ENCODE peak calls at places on chromosomes 4 and X, in four cellular contexts. Z is left colon; H is naive thymus-derived CD4-positive, alpha-beta T cell; L is iris pigment epithelial cell. F is an unnamed sample.
A peak's percentile ranks its signal among the peaks of the same experiment; 100 is the strongest.

GRCh38 chr4:7852568-7853185 is 87.0 kb downstream of the AFAP1 start:
- DNase-seq in Z (no peak), H (no peak), L (peak; percentile 56), F (peak; percentile 63)

GRCh38 chrX:10398271-10398670 is 222.1 kb downstream of the MID1 start:
- DNase-seq in Z (no peak), H (no peak), L (no peak), F (no peak)

GRCh38 chrX:119759333-119759766 is 962 bp downstream of the SOWAHD start:
- DNase-seq in Z (no peak), H (no peak), L (no peak), F (no peak)

GRCh38 chr4:151688003-151688784 is 72.6 kb downstream of the GATB start:
- DNase-seq in Z (no peak), H (no peak), L (peak; percentile 42), F (no peak)

GRCh38 chr4:175884048-175884447 is 72.0 kb upstream of the GPM6A start:
- DNase-seq in Z (no peak), H (no peak), L (peak; percentile 1), F (no peak)

GRCh38 chr4:66693694-66694093 is 851.6 kb downstream of the CENPC start:
- DNase-seq in Z (no peak), H (no peak), L (peak; percentile 11), F (no peak)

GRCh38 chr4:134906404-134907023 is 704.9 kb upstream of the PABPC4L start:
- DNase-seq in Z (no peak), H (no peak), L (peak; percentile 3), F (peak; percentile 34)

GRCh38 chr4:159608434-159608833 is 505.6 kb downstream of the RAPGEF2 start:
- DNase-seq in Z (no peak), H (no peak), L (peak; percentile 18), F (peak; percentile 41)

GRCh38 chrX:136646602-136647239 is 1.2 kb upstream of the CD40LG start:
- DNase-seq in Z (no peak), H (no peak), L (no peak), F (no peak)

GRCh38 chr4:14864365-14864762 is 137.9 kb upstream of the CPEB2 start:
- DNase-seq in Z (no peak), H (no peak), L (no peak), F (no peak)

GRCh38 chr4:28883211-28883610 is 1837.0 kb upstream of the PCDH7 start:
- DNase-seq in Z (no peak), H (no peak), L (no peak), F (peak; percentile 48)

GRCh38 chr4:176646311-176646710 is 146.4 kb downstream of the VEGFC start:
- DNase-seq in Z (no peak), H (no peak), L (no peak), F (no peak)

GRCh38 chr4:118972167-118972566 is 83.5 kb downstream of the SYNPO2 start:
- DNase-seq in Z (no peak), H (no peak), L (no peak), F (no peak)

GRCh38 chr4:3700736-3701135 is 65.4 kb upstream of the ADRA2C start:
- DNase-seq in Z (no peak), H (no peak), L (no peak), F (no peak)

GRCh38 chr4:66433706-66434105 is 763.4 kb upstream of the EPHA5 start:
- DNase-seq in Z (no peak), H (no peak), L (no peak), F (no peak)

GRCh38 chrX:44735498-44735897 is 108.3 kb upstream of the DUSP21 start:
- DNase-seq in Z (no peak), H (no peak), L (no peak), F (peak; percentile 6)

GRCh38 chr4:1880332-1880731 is 9.1 kb downstream of the NSD2 start:
- DNase-seq in Z (no peak), H (no peak), L (no peak), F (no peak)

GRCh38 chrX:105313596-105313995 is 93.1 kb upstream of the TEX13A start:
- DNase-seq in Z (no peak), H (no peak), L (peak; percentile 37), F (peak; percentile 4)

GRCh38 chrX:78801522-78801921 is 54.0 kb downstream of the LPAR4 start:
- DNase-seq in Z (no peak), H (no peak), L (no peak), F (no peak)

GRCh38 chr4:142960134-142960533 is 114.0 kb upstream of the INPP4B start:
- DNase-seq in Z (no peak), H (no peak), L (peak; percentile 27), F (peak; percentile 17)

GRCh38 chrX:130770615-130771014 is 132.4 kb downstream of the ENOX2 start:
- DNase-seq in Z (no peak), H (no peak), L (peak; percentile 90), F (peak; percentile 80)

GRCh38 chrX:124720532-124720931 is 374.2 kb downstream of the SH2D1A start:
- DNase-seq in Z (no peak), H (no peak), L (peak; percentile 1), F (peak; percentile 2)

GRCh38 chrX:7574325-7574724 is 268.6 kb upstream of the VCX start:
- DNase-seq in Z (no peak), H (no peak), L (peak; percentile 8), F (peak; percentile 74)

GRCh38 chr4:169745291-169745690 is 12.5 kb downstream of the HPF1 start:
- DNase-seq in Z (no peak), H (no peak), L (peak; percentile 78), F (peak; percentile 67)

GRCh38 chrX:41333744-41333993 is 293 bp upstream of the DDX3X start:
- DNase-seq in Z (no peak), H (no peak), L (peak; percentile 85), F (peak; percentile 76)

GRCh38 chr4:8722556-8722955 is 130.0 kb downstream of the CPZ start:
- DNase-seq in Z (no peak), H (no peak), L (no peak), F (no peak)

GRCh38 chrX:134236690-134237362 is at the start of gene CCDC160:
- DNase-seq in Z (peak; percentile 51), H (no peak), L (peak; percentile 4), F (peak; percentile 13)

GRCh38 chrX:64192040-64192439 is 13.5 kb downstream of the AMER1 start:
- DNase-seq in Z (no peak), H (no peak), L (no peak), F (no peak)

GRCh38 chrX:118271770-118272169 is 74.1 kb upstream of the WDR44 start:
- DNase-seq in Z (no peak), H (no peak), L (peak; percentile 40), F (no peak)

GRCh38 chr4:13892739-13893105 is 265.2 kb upstream of the BOD1L1 start:
- DNase-seq in Z (no peak), H (no peak), L (no peak), F (no peak)

GRCh38 chr4:105150511-105150910 is 3.8 kb downstream of the TET2 start:
- DNase-seq in Z (no peak), H (no peak), L (no peak), F (no peak)

GRCh38 chrX:1393871-1394615 is 2.1 kb upstream of the SLC25A6 start:
- DNase-seq in Z (no peak), H (no peak), L (no peak), F (no peak)

GRCh38 chr4:98939892-98940298 is 11.0 kb upstream of the EIF4E start:
- DNase-seq in Z (no peak), H (no peak), L (peak; percentile 77), F (peak; percentile 73)

GRCh38 chr4:169611157-169611556 is 1.2 kb downstream of the NEK1 start:
- DNase-seq in Z (no peak), H (no peak), L (no peak), F (no peak)

GRCh38 chr4:188110036-188110435 is 633 bp upstream of the TRIML2 start:
- DNase-seq in Z (no peak), H (no peak), L (peak; percentile 7), F (no peak)

GRCh38 chr4:174521800-174522182 is 497 bp downstream of the HPGD start:
- DNase-seq in Z (peak; percentile 59), H (peak; percentile 5), L (no peak), F (peak; percentile 50)

GRCh38 chr4:101191302-101192098 is 155.8 kb downstream of the PPP3CA start:
- DNase-seq in Z (no peak), H (no peak), L (peak; percentile 85), F (no peak)

GRCh38 chr4:185566972-185567749 is 31.9 kb upstream of the PDLIM3 start:
- DNase-seq in Z (no peak), H (no peak), L (peak; percentile 90), F (peak; percentile 36)

GRCh38 chrX:48474127-48474526 is 1.9 kb upstream of the FTSJ1 start:
- DNase-seq in Z (no peak), H (no peak), L (peak; percentile 23), F (peak; percentile 42)